ENCODE peak calls at places on chromosome 18, in five cellular contexts. One of them, this sample, is unnamed.

GRCh38 chr18:6614952-6615351 is 114.6 kb upstream of the ARHGAP28 start:
- DNase-seq in upper lobe of right lung: no peak
- DNase-seq in adrenal gland: no peak
- DNase-seq in neural progenitor cell: no peak
- DNase-seq in OCI-LY7: no peak
- DNase-seq in this sample: no peak

GRCh38 chr18:23585007-23585871 is 1.1 kb downstream of the NPC1 start:
- DNase-seq in upper lobe of right lung: no peak
- DNase-seq in adrenal gland: peak; percentile 76
- DNase-seq in neural progenitor cell: peak; percentile 28
- DNase-seq in OCI-LY7: peak; percentile 48
- DNase-seq in this sample: peak; percentile 28

GRCh38 chr18:63890950-63891304 is 3.4 kb downstream of the SERPINB2 start:
- DNase-seq in upper lobe of right lung: no peak
- DNase-seq in adrenal gland: no peak
- DNase-seq in neural progenitor cell: no peak
- DNase-seq in OCI-LY7: no peak
- DNase-seq in this sample: no peak

GRCh38 chr18:8785855-8786765 is 80.8 kb downstream of the MTCL1 start:
- DNase-seq in upper lobe of right lung: no peak
- DNase-seq in adrenal gland: no peak
- DNase-seq in neural progenitor cell: no peak
- DNase-seq in OCI-LY7: no peak
- DNase-seq in this sample: no peak

GRCh38 chr18:79883461-79884295 is 67.8 kb downstream of the SLC66A2 start:
- DNase-seq in upper lobe of right lung: no peak
- DNase-seq in adrenal gland: no peak
- DNase-seq in neural progenitor cell: no peak
- DNase-seq in OCI-LY7: no peak
- DNase-seq in this sample: no peak

GRCh38 chr18:7467708-7468466 is 99.2 kb upstream of the PTPRM start:
- DNase-seq in upper lobe of right lung: no peak
- DNase-seq in adrenal gland: no peak
- DNase-seq in neural progenitor cell: no peak
- DNase-seq in OCI-LY7: no peak
- DNase-seq in this sample: no peak

GRCh38 chr18:9876867-9877654 is 8.7 kb upstream of the TXNDC2 start:
- DNase-seq in upper lobe of right lung: no peak
- DNase-seq in adrenal gland: peak; percentile 82
- DNase-seq in neural progenitor cell: peak; percentile 66
- DNase-seq in OCI-LY7: no peak
- DNase-seq in this sample: peak; percentile 88

GRCh38 chr18:11089931-11090715 is 59.2 kb downstream of the PIEZO2 start:
- DNase-seq in upper lobe of right lung: no peak
- DNase-seq in adrenal gland: no peak
- DNase-seq in neural progenitor cell: no peak
- DNase-seq in OCI-LY7: no peak
- DNase-seq in this sample: no peak

GRCh38 chr18:65754121-65754520 is 3.3 kb downstream of the CDH7 start:
- DNase-seq in upper lobe of right lung: no peak
- DNase-seq in adrenal gland: no peak
- DNase-seq in neural progenitor cell: no peak
- DNase-seq in OCI-LY7: no peak
- DNase-seq in this sample: no peak

GRCh38 chr18:5142859-5143258 is 54.2 kb downstream of the AKAIN1 start:
- DNase-seq in upper lobe of right lung: no peak
- DNase-seq in adrenal gland: no peak
- DNase-seq in neural progenitor cell: no peak
- DNase-seq in OCI-LY7: no peak
- DNase-seq in this sample: no peak

GRCh38 chr18:41378628-41379027 is 576.4 kb upstream of the PIK3C3 start:
- DNase-seq in upper lobe of right lung: no peak
- DNase-seq in adrenal gland: no peak
- DNase-seq in neural progenitor cell: peak; percentile 41
- DNase-seq in OCI-LY7: no peak
- DNase-seq in this sample: peak; percentile 21

GRCh38 chr18:3742541-3742940 is 292.6 kb downstream of the TGIF1 start:
- DNase-seq in upper lobe of right lung: no peak
- DNase-seq in adrenal gland: no peak
- DNase-seq in neural progenitor cell: no peak
- DNase-seq in OCI-LY7: no peak
- DNase-seq in this sample: no peak

GRCh38 chr18:3741333-3741732 is 291.4 kb downstream of the TGIF1 start:
- DNase-seq in upper lobe of right lung: no peak
- DNase-seq in adrenal gland: no peak
- DNase-seq in neural progenitor cell: no peak
- DNase-seq in OCI-LY7: no peak
- DNase-seq in this sample: no peak
- H3K4me3 ChIP-seq in upper lobe of right lung: no peak overlapping the region
- H3K4me3 ChIP-seq in adrenal gland: no peak overlapping the region
- H3K4me3 ChIP-seq in neural progenitor cell: no peak overlapping the region
- H3K4me3 ChIP-seq in OCI-LY7: no peak overlapping the region
- H3K4me3 ChIP-seq in this sample: no peak overlapping the region

DNA sequence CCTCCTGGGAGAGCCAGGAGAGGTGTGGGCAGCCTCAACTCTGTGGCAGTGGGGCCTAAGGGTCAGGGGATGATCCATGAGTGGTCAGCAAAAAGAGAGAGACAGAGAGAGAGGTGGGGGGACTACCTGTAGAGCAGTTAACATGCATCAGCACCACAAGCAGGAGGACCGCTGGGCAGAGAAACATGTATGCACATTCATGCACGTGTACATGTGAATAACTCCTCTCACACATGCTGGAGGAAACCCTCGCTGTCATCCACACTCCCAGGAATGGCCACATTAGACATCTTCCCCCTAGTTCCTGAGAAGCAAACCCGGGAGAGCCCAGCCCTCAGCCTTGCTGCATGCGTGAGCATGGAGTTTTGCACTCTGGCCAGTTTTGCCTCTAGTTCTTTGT is 166.1 kb downstream of the SMAD7 start:
- DNase-seq in upper lobe of right lung: no peak
- DNase-seq in adrenal gland: no peak
- DNase-seq in neural progenitor cell: no peak
- DNase-seq in OCI-LY7: no peak
- DNase-seq in this sample: no peak
- H3K4me3 ChIP-seq in upper lobe of right lung: no peak overlapping the region
- H3K4me3 ChIP-seq in adrenal gland: no peak overlapping the region
- H3K4me3 ChIP-seq in neural progenitor cell: no peak overlapping the region
- H3K4me3 ChIP-seq in OCI-LY7: peak overlapping the region; percentile 49
- H3K4me3 ChIP-seq in this sample: no peak overlapping the region

DNA sequence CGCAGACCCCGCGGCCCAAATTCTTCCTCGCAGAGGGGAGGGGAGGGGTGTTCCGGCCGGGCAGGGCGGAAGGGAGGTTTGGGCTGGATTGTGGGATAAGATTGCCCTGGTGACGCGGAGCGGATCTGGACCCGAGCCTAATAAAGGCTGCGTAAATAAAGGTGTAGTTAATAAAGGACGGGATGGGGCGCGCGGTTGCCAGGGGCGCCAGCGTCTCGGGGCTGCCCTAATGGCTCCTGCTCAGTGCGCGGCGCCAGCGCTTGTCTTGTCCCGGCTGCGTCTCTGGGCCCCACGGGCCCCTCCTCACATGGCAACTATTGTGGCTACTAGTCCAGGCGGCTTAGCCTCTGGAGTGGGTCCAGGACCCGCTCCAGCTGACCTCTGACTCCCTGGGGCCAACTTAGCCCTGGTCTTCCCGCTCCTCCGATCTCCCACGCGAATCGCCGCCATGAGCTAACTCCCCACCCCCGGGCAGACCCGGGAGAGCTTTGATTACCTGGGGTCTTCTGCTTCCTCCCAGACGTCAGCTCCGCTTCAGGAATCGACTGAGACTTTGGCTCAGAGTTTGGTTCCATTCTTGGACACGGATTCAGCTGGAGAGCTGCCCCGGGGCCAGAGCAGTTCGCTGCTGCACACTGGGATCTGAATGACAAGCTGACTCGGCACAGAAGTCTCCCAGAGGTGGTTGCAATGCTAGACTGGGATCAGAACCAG is 36.5 kb downstream of the SLC25A52 start:
- DNase-seq in upper lobe of right lung: peak; percentile 64
- DNase-seq in adrenal gland: peak; percentile 57
- DNase-seq in neural progenitor cell: no peak
- DNase-seq in OCI-LY7: no peak
- DNase-seq in this sample: peak; percentile 33
- H3K4me3 ChIP-seq in upper lobe of right lung: peak overlapping the region; percentile 55
- H3K4me3 ChIP-seq in adrenal gland: peak overlapping the region; percentile 59
- H3K4me3 ChIP-seq in neural progenitor cell: no peak overlapping the region
- H3K4me3 ChIP-seq in OCI-LY7: no peak overlapping the region
- H3K4me3 ChIP-seq in this sample: peak overlapping the region; percentile 22

GRCh38 chr18:62339106-62339988 is 14.2 kb downstream of the TNFRSF11A start:
- DNase-seq in upper lobe of right lung: no peak
- DNase-seq in adrenal gland: peak; percentile 39
- DNase-seq in neural progenitor cell: no peak
- DNase-seq in OCI-LY7: no peak
- DNase-seq in this sample: no peak
- H3K4me3 ChIP-seq in upper lobe of right lung: no peak overlapping the region
- H3K4me3 ChIP-seq in adrenal gland: no peak overlapping the region
- H3K4me3 ChIP-seq in neural progenitor cell: peak overlapping the region; percentile 20
- H3K4me3 ChIP-seq in OCI-LY7: no peak overlapping the region
- H3K4me3 ChIP-seq in this sample: no peak overlapping the region

DNA sequence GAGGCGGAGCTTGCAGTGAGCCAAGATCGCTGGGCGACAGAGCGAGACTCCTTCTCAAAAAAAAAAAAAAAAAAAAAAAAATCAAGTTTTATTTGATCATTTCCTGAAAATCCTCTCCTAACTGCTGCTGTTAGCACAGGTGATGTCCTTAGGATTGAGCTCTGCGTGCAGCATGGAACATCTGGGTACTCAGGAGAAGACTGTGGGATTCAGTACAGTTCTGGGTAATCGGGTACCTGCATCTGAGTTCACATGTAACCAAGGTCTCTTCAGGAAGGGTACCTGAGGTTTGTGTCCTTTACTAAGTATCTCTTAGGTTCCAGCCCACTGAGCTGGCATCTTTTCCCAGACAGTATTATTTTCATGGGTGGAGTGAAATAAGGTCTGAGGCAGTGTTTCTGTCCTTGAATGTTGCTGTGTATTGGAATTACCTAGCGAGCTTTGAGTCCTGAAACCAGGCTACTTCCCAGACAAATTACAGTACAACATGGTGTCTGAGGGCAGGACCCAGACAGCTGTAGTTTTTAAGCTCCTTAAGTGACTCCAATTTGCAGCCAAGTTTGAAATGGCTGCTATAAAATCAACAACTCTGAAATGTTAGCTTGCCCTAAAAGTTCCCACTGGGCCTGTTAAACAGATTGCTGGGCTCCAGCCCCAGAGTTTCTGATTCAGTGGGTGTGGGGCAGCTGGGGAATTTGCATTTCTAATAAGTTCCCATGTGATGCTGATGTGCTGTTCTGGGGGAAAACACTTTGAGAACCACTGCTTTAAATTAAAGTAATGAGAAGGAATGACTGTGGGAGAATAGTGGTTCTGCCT is 120.5 kb downstream of the PMAIP1 start:
- DNase-seq in upper lobe of right lung: no peak
- DNase-seq in adrenal gland: no peak
- DNase-seq in neural progenitor cell: peak; percentile 1
- DNase-seq in OCI-LY7: no peak
- DNase-seq in this sample: peak; percentile 21
- H3K4me3 ChIP-seq in upper lobe of right lung: no peak overlapping the region
- H3K4me3 ChIP-seq in adrenal gland: no peak overlapping the region
- H3K4me3 ChIP-seq in neural progenitor cell: no peak overlapping the region
- H3K4me3 ChIP-seq in OCI-LY7: no peak overlapping the region
- H3K4me3 ChIP-seq in this sample: no peak overlapping the region

DNA sequence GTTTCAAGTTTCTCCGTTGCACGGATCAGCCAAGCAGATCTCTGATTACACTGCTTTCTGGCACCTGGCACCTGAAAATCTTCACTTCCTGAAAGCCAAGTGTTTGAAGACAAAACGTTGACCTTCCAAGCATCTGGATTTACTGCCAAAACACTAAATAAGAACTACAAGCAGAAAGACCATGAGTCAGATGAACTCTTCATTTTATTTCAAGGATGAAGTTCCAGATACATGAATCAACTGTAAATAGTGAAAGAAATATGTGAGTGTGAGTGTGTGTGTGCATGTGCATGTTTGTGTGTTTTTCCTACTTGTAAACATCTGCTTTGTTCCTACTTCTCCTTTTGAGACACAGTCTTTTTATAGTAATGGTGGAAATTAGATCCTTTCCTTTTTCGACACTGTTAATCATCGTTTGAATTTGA is 60.0 kb upstream of the DTNA start:
- DNase-seq in upper lobe of right lung: no peak
- DNase-seq in adrenal gland: no peak
- DNase-seq in neural progenitor cell: no peak
- DNase-seq in OCI-LY7: peak; percentile 47
- DNase-seq in this sample: peak; percentile 68
- H3K4me3 ChIP-seq in upper lobe of right lung: no peak overlapping the region
- H3K4me3 ChIP-seq in adrenal gland: no peak overlapping the region
- H3K4me3 ChIP-seq in neural progenitor cell: no peak overlapping the region
- H3K4me3 ChIP-seq in OCI-LY7: peak overlapping the region; percentile 1
- H3K4me3 ChIP-seq in this sample: no peak overlapping the region

DNA sequence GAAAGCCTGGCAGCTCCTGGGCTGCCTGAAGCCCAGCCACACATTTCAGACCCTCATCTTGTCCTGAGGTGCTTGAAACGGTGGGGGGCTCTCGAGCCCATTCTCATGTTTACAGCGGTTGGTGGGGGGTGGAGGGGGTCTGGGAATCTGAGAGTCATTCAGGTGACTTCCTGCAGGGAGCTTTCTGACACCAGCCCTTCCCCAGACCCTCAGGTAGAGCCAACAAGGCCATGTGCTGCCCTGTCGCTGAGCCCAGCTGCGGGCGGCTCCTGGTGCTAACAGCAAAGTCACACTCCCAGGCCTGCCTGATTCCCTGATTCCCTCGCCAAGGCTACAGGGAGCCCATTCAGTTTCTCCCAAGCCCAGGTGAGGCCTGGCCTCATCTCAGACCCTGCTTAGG is 324.9 kb upstream of the MEX3C start:
- DNase-seq in upper lobe of right lung: no peak
- DNase-seq in adrenal gland: no peak
- DNase-seq in neural progenitor cell: no peak
- DNase-seq in OCI-LY7: no peak
- DNase-seq in this sample: no peak
- H3K4me3 ChIP-seq in upper lobe of right lung: no peak overlapping the region
- H3K4me3 ChIP-seq in adrenal gland: no peak overlapping the region
- H3K4me3 ChIP-seq in neural progenitor cell: no peak overlapping the region
- H3K4me3 ChIP-seq in OCI-LY7: no peak overlapping the region
- H3K4me3 ChIP-seq in this sample: no peak overlapping the region

This sample was measured in foreskin fibroblast.